ENCODE peak calls at places on chromosomes 12 and 14, in four cellular contexts. D is activated CD4-positive, alpha-beta T cell treated with anti-CD3 and anti-CD28 coated beads, Interleukin-2, amount 50 U/mL, for 1 hour; E is Peyer's patch; Y is glutamatergic neuron. Q is an unnamed sample.

GRCh38 chr12:25976289-25976688 is 17.8 kb downstream of the RASSF8 start:
- DNase-seq in D (no peak), E (no peak), Y (no peak), Q (no peak)

GRCh38 chr12:132888852-132889251 is 1.4 kb upstream of the CHFR start:
- DNase-seq in D (no peak), E (no peak), Y (no peak), Q (no peak)

GRCh38 chr14:97705976-97706375 is 908.8 kb downstream of the VRK1 start:
- DNase-seq in D (no peak), E (no peak), Y (no peak), Q (no peak)

GRCh38 chr12:55830601-55831406 is 1.4 kb upstream of the DNAJC14 start:
- DNase-seq in D (peak), E (peak), Y (peak), Q (peak)

GRCh38 chr14:20680843-20681347 is 3.5 kb upstream of the RNASE4 start:
- DNase-seq in D (no peak), E (no peak), Y (no peak), Q (no peak)

GRCh38 chr12:53501615-53502181 is 615 bp downstream of the TARBP2 start:
- DNase-seq in D (no peak), E (no peak), Y (no peak), Q (no peak)

GRCh38 chr14:103209054-103209453 is 85.8 kb downstream of the TNFAIP2 start:
- DNase-seq in D (no peak), E (no peak), Y (no peak), Q (no peak)

GRCh38 chr12:107458163-107458562 is 227.4 kb upstream of the PWP1 start:
- DNase-seq in D (no peak), E (no peak), Y (no peak), Q (no peak)

GRCh38 chr12:55797068-55797467 is 20.5 kb downstream of the SARNP start:
- DNase-seq in D (no peak), E (no peak), Y (peak), Q (peak)

GRCh38 chr14:76314521-76314951 is 61.4 kb upstream of the ESRRB start:
- DNase-seq in D (no peak), E (no peak), Y (no peak), Q (no peak)